ENCODE peak calls at places on chromosome 15, in four cellular contexts. V, O, Z and L are unnamed samples.

GRCh38 chr15:42736178-42736792 is 643 bp downstream of the CDAN1 start:
- DNase-seq in V (peak; percentile 53), O (no peak), Z (no peak), L (peak; percentile 80)

GRCh38 chr15:60781211-60781713 is 302.3 kb upstream of the ICE2 start:
- DNase-seq in V (no peak), O (no peak), Z (peak; percentile 12), L (no peak)

GRCh38 chr15:95887666-95888480 is 442.6 kb upstream of the NR2F2 start:
- DNase-seq in V (no peak), O (no peak), Z (no peak), L (no peak)

GRCh38 chr15:97890307-97890706 is 70.2 kb upstream of the ARRDC4 start:
- DNase-seq in V (no peak), O (no peak), Z (no peak), L (no peak)

GRCh38 chr15:52161406-52161966 is 29.7 kb downstream of the GNB5 start:
- DNase-seq in V (no peak), O (no peak), Z (no peak), L (no peak)

GRCh38 chr15:78508272-78508671 is 895 bp downstream of the HYKK start:
- DNase-seq in V (no peak), O (no peak), Z (no peak), L (no peak)

GRCh38 chr15:48191574-48192225 is at the start of gene CTXN2:
- DNase-seq in V (no peak), O (no peak), Z (no peak), L (no peak)

GRCh38 chr15:43954181-43954621 is 127.4 kb downstream of the WDR76 start:
- DNase-seq in V (peak; percentile 76), O (no peak), Z (no peak), L (no peak)

GRCh38 chr15:80489030-80489594 is 84.9 kb downstream of the ARNT2 start:
- DNase-seq in V (peak; percentile 89), O (no peak), Z (no peak), L (no peak)

GRCh38 chr15:43977072-43977884 is 150.5 kb downstream of the WDR76 start:
- DNase-seq in V (no peak), O (no peak), Z (no peak), L (no peak)

GRCh38 chr15:99087405-99087943 is 17.4 kb upstream of the SYNM start:
- DNase-seq in V (no peak), O (peak; percentile 31), Z (no peak), L (no peak)

GRCh38 chr15:62063851-62064635 is 2.7 kb upstream of the C2CD4A start:
- DNase-seq in V (peak; percentile 26), O (no peak), Z (no peak), L (no peak)

GRCh38 chr15:52491460-52491859 is 37.2 kb downstream of the MYO5A start:
- DNase-seq in V (peak; percentile 67), O (no peak), Z (no peak), L (no peak)

GRCh38 chr15:32030795-32031194 is 480 bp downstream of the CHRNA7 start:
- DNase-seq in V (peak; percentile 6), O (no peak), Z (no peak), L (no peak)

GRCh38 chr15:64897345-64897985 is 14.2 kb upstream of the ANKDD1A start:
- DNase-seq in V (peak; percentile 89), O (no peak), Z (peak; percentile 74), L (peak; percentile 88)

GRCh38 chr15:94893091-94893490 is 661.7 kb downstream of the MCTP2 start:
- DNase-seq in V (no peak), O (no peak), Z (no peak), L (no peak)

GRCh38 chr15:59247364-59247763 is 40.7 kb downstream of the LDHAL6B start:
- DNase-seq in V (peak; percentile 76), O (no peak), Z (peak; percentile 50), L (peak; percentile 60)

GRCh38 chr15:53588773-53589172 is 170.7 kb downstream of the WDR72 start:
- DNase-seq in V (peak; percentile 2), O (no peak), Z (no peak), L (no peak)

GRCh38 chr15:52082197-52083036 is 30.2 kb downstream of the BCL2L10 start:
- DNase-seq in V (no peak), O (no peak), Z (no peak), L (no peak)

GRCh38 chr15:29934251-29934650 is 112.0 kb upstream of the TJP1 start:
- DNase-seq in V (peak; percentile 59), O (no peak), Z (no peak), L (no peak)

GRCh38 chr15:67823371-67824156 is 1.7 kb upstream of the SKOR1 start:
- DNase-seq in V (no peak), O (no peak), Z (no peak), L (peak; percentile 15)

GRCh38 chr15:77033729-77034619 is 36.9 kb downstream of the TSPAN3 start:
- DNase-seq in V (no peak), O (peak; percentile 74), Z (peak; percentile 6), L (no peak)

GRCh38 chr15:95853350-95853749 is 477.1 kb upstream of the NR2F2 start:
- DNase-seq in V (peak; percentile 28), O (no peak), Z (no peak), L (no peak)

GRCh38 chr15:63104727-63105126 is 16.9 kb upstream of the LACTB start:
- DNase-seq in V (peak; percentile 54), O (no peak), Z (no peak), L (no peak)

GRCh38 chr15:76345880-76346665 is 9.5 kb downstream of the ISL2 start:
- DNase-seq in V (peak; percentile 46), O (no peak), Z (no peak), L (no peak)

GRCh38 chr15:97678677-97679076 is 281.8 kb upstream of the ARRDC4 start:
- DNase-seq in V (no peak), O (no peak), Z (no peak), L (no peak)

GRCh38 chr15:101187820-101188516 is 63.9 kb downstream of the CHSY1 start:
- DNase-seq in V (no peak), O (no peak), Z (peak; percentile 62), L (peak; percentile 50)

GRCh38 chr15:82849556-82850241 is 40.3 kb downstream of the WHAMM start:
- DNase-seq in V (peak; percentile 85), O (no peak), Z (peak; percentile 76), L (peak; percentile 89)

GRCh38 chr15:60208708-60209107 is 189.1 kb downstream of the ANXA2 start:
- DNase-seq in V (peak; percentile 9), O (no peak), Z (peak; percentile 24), L (no peak)

GRCh38 chr15:29668120-29668602 is 154.1 kb downstream of the TJP1 start:
- DNase-seq in V (peak; percentile 90), O (no peak), Z (peak; percentile 71), L (peak; percentile 76)

GRCh38 chr15:44719293-44719999 is 8.1 kb downstream of the B2M start:
- DNase-seq in V (no peak), O (no peak), Z (no peak), L (no peak)

GRCh38 chr15:74318376-74319137 is 48.9 kb downstream of the CYP11A1 start:
- DNase-seq in V (peak; percentile 60), O (no peak), Z (peak; percentile 70), L (peak; percentile 75)

GRCh38 chr15:87570186-87570585 is 686.4 kb downstream of the NTRK3 start:
- DNase-seq in V (no peak), O (no peak), Z (no peak), L (no peak)

GRCh38 chr15:48498828-48499227 is 146.7 kb downstream of the FBN1 start:
- DNase-seq in V (no peak), O (no peak), Z (no peak), L (no peak)

GRCh38 chr15:101025896-101026631 is 106.9 kb downstream of the LRRK1 start:
- DNase-seq in V (no peak), O (peak; percentile 78), Z (peak; percentile 2), L (no peak)

DNA sequence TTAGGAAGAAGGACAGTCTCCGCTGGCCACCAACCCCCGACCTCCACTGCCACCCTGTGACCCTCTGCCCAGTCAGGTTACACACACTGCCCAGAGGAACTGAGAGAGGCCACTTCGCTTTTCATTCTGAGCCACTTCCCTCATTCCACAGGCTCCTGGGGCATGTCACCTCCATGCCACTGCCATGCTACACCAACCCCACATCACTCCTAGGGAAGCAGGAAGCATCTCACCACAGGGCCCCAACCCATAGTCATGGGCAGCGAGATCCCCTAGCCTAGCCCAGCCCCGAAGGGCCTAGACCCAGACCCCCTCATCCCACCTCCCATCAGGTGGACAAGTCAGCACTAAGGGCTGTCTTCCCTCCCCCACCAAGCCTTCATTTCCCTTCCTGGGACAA is 1.4 kb downstream of the PLCB2 start:
- DNase-seq in V (no peak), O (no peak), Z (no peak), L (peak; percentile 48)
- H3K4me1 ChIP-seq in V (no peaks in the 10 kb centered on the region), O (no peaks in the 10 kb centered on the region), Z (peaks cover 6% of the 10 kb centered on the region), L (no peaks in the 10 kb centered on the region)

DNA sequence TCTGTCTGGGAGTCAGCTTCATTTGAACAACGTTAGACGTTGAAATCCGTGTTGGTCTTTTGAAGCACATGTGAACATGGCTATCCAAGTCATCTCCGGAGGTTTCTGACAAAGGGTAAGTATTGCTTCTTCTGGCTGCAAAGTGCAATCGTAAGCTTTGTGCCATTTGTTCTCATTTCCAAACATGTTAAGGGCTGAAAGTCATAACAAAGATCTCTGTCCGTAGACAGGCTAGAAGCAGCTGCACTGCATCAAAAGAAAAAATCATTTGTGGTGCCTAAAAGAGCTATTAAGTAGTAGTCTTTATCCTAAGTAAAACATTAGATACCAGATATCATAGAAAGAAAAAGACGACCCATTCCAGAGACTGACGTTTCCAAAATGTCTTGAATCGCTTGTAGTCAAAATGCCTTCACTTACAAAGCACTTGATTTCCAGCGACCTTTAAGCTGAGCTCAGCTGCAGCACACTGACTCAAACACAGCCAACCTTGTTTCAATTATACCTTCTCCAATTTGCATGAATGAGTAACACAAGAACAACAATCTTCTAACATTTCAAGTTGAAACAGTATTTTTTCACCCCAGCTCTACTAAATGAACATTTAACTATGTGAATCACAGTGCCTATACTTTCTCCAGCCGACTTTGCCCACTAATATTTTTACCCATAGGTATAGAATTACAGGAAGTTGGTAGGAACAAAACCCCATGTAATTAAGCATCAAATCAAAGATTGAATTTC is 76.6 kb downstream of the NEDD4 start:
- DNase-seq in V (peak; percentile 90), O (no peak), Z (no peak), L (no peak)
- H3K4me3 ChIP-seq in V (peak overlapping the region; percentile 70), O (no peak overlapping the region), Z (no peak overlapping the region), L (peak overlapping the region; percentile 4)

DNA sequence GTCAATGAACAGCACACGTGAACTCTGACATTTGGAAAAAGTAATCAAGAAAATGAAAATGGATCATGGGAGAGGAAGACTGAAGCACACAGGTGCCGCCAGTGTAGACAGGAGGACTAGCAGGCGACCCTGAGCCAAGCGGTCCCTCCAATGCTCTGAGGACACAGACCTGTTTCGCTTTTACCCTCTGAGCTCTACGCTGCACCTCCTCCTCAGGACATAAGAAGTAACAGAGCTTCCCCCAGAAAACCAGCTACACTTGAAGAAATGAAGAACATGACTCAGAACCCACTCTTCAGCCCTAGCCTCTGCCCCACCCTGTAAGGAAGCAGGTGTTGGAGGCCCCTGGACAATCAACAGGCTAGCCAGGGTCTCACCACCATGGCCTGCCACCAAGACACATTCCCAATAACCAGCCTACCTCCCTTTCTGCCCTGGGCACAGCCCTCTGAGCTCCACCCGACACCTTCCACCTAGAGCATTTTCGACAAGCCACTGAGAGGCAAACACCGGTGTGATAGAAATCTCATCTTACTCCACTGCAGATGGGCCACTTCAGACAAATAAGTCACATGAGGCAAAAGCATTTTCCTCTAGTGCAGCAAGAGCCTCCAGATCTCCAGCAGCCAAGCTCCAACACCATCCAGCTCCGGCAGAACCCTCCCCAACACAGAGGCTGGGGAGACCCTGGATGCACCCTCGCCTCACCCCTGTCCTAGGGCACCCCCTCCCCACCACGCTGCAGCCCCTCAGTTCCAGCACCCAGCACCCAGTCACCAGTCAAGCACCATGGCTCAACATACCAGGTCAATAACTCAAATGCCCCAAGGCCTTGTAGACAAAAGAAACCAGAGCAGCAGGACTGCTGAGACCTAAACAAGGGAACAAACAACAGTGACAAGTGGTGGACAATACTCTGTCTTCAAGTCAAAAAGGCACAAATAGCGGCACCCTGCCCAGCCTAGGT is 11.4 kb downstream of the FAM174B start:
- DNase-seq in V (no peak), O (no peak), Z (no peak), L (no peak)
- H3K4me1 ChIP-seq in V (no peaks in the 10 kb centered on the region), O (peaks cover 3% of the 10 kb centered on the region), Z (peaks cover 5% of the 10 kb centered on the region), L (no peaks in the 10 kb centered on the region)

GRCh38 chr15:26773917-26774316 is 1.1 kb upstream of the GABRB3 start:
- DNase-seq in V (no peak), O (no peak), Z (no peak), L (no peak)
- H3K4me3 ChIP-seq in V (no peak overlapping the region), O (no peak overlapping the region), Z (no peak overlapping the region), L (peak overlapping the region; percentile 83)